ENCODE peak calls at places on chromosomes 7 and 10, in six cellular contexts. One of them, this sample, is unnamed.

GRCh38 chr10:132516771-132517725 is 20.5 kb upstream of the INPP5A start:
- DNase-seq in progenitor cell of endocrine pancreas: peak
- DNase-seq in NB4: peak
- DNase-seq in NCI-H1105 treated with DMSO at 0.1 percent for 48 hours: no peak
- DNase-seq in fibroblast of pulmonary artery: peak
- DNase-seq in dorsolateral prefrontal cortex: peak
- DNase-seq in this sample: no peak

GRCh38 chr10:99815611-99816010 is 33.2 kb downstream of the ABCC2 start:
- DNase-seq in progenitor cell of endocrine pancreas: no peak
- DNase-seq in NB4: no peak
- DNase-seq in NCI-H1105 treated with DMSO at 0.1 percent for 48 hours: no peak
- DNase-seq in fibroblast of pulmonary artery: peak
- DNase-seq in dorsolateral prefrontal cortex: no peak
- DNase-seq in this sample: no peak

GRCh38 chr7:134234216-134234615 is 82.5 kb downstream of the SLC35B4 start:
- DNase-seq in progenitor cell of endocrine pancreas: no peak
- DNase-seq in NB4: no peak
- DNase-seq in NCI-H1105 treated with DMSO at 0.1 percent for 48 hours: no peak
- DNase-seq in fibroblast of pulmonary artery: no peak
- DNase-seq in dorsolateral prefrontal cortex: no peak
- DNase-seq in this sample: no peak

GRCh38 chr10:31697271-31698168 is 231.1 kb downstream of the ARHGAP12 start:
- DNase-seq in progenitor cell of endocrine pancreas: no peak
- DNase-seq in NB4: no peak
- DNase-seq in NCI-H1105 treated with DMSO at 0.1 percent for 48 hours: no peak
- DNase-seq in fibroblast of pulmonary artery: peak
- DNase-seq in dorsolateral prefrontal cortex: peak
- DNase-seq in this sample: no peak

GRCh38 chr10:44393051-44393630 is 8.2 kb upstream of the CXCL12 start:
- DNase-seq in progenitor cell of endocrine pancreas: no peak
- DNase-seq in NB4: no peak
- DNase-seq in NCI-H1105 treated with DMSO at 0.1 percent for 48 hours: no peak
- DNase-seq in fibroblast of pulmonary artery: no peak
- DNase-seq in dorsolateral prefrontal cortex: no peak
- DNase-seq in this sample: no peak

GRCh38 chr10:14750900-14751575 is 23.7 kb downstream of the FAM107B start:
- DNase-seq in progenitor cell of endocrine pancreas: no peak
- DNase-seq in NB4: peak
- DNase-seq in NCI-H1105 treated with DMSO at 0.1 percent for 48 hours: no peak
- DNase-seq in fibroblast of pulmonary artery: no peak
- DNase-seq in dorsolateral prefrontal cortex: peak
- DNase-seq in this sample: no peak

GRCh38 chr10:87915989-87916388 is 52.6 kb downstream of the PTEN start:
- DNase-seq in progenitor cell of endocrine pancreas: no peak
- DNase-seq in NB4: peak
- DNase-seq in NCI-H1105 treated with DMSO at 0.1 percent for 48 hours: no peak
- DNase-seq in fibroblast of pulmonary artery: peak
- DNase-seq in dorsolateral prefrontal cortex: no peak
- DNase-seq in this sample: no peak

GRCh38 chr7:55556492-55556891 is 15.8 kb downstream of the VOPP1 start:
- DNase-seq in progenitor cell of endocrine pancreas: no peak
- DNase-seq in NB4: no peak
- DNase-seq in NCI-H1105 treated with DMSO at 0.1 percent for 48 hours: no peak
- DNase-seq in fibroblast of pulmonary artery: no peak
- DNase-seq in dorsolateral prefrontal cortex: no peak
- DNase-seq in this sample: no peak

GRCh38 chr7:1567082-1567771 is 2.6 kb downstream of the PSMG3 start:
- DNase-seq in progenitor cell of endocrine pancreas: no peak
- DNase-seq in NB4: peak
- DNase-seq in NCI-H1105 treated with DMSO at 0.1 percent for 48 hours: no peak
- DNase-seq in fibroblast of pulmonary artery: no peak
- DNase-seq in dorsolateral prefrontal cortex: no peak
- DNase-seq in this sample: no peak

GRCh38 chr10:32139223-32140073 is 83.2 kb upstream of the KIF5B start:
- DNase-seq in progenitor cell of endocrine pancreas: no peak
- DNase-seq in NB4: peak
- DNase-seq in NCI-H1105 treated with DMSO at 0.1 percent for 48 hours: no peak
- DNase-seq in fibroblast of pulmonary artery: peak
- DNase-seq in dorsolateral prefrontal cortex: no peak
- DNase-seq in this sample: peak

GRCh38 chr7:2761131-2761624 is 73.2 kb downstream of the AMZ1 start:
- DNase-seq in progenitor cell of endocrine pancreas: no peak
- DNase-seq in NB4: no peak
- DNase-seq in NCI-H1105 treated with DMSO at 0.1 percent for 48 hours: no peak
- DNase-seq in fibroblast of pulmonary artery: no peak
- DNase-seq in dorsolateral prefrontal cortex: no peak
- DNase-seq in this sample: no peak

GRCh38 chr7:2087744-2088143 is 145.0 kb downstream of the MAD1L1 start:
- DNase-seq in progenitor cell of endocrine pancreas: no peak
- DNase-seq in NB4: peak
- DNase-seq in NCI-H1105 treated with DMSO at 0.1 percent for 48 hours: no peak
- DNase-seq in fibroblast of pulmonary artery: no peak
- DNase-seq in dorsolateral prefrontal cortex: no peak
- DNase-seq in this sample: no peak

GRCh38 chr7:29987821-29988317 is 1.7 kb downstream of the SCRN1 start:
- DNase-seq in progenitor cell of endocrine pancreas: no peak
- DNase-seq in NB4: no peak
- DNase-seq in NCI-H1105 treated with DMSO at 0.1 percent for 48 hours: peak
- DNase-seq in fibroblast of pulmonary artery: peak
- DNase-seq in dorsolateral prefrontal cortex: no peak
- DNase-seq in this sample: no peak

GRCh38 chr10:113993489-113993932 is 50.2 kb upstream of the ADRB1 start:
- DNase-seq in progenitor cell of endocrine pancreas: no peak
- DNase-seq in NB4: no peak
- DNase-seq in NCI-H1105 treated with DMSO at 0.1 percent for 48 hours: no peak
- DNase-seq in fibroblast of pulmonary artery: no peak
- DNase-seq in dorsolateral prefrontal cortex: no peak
- DNase-seq in this sample: peak

GRCh38 chr7:101843293-101844271 is 26.2 kb downstream of the CUX1 start:
- DNase-seq in progenitor cell of endocrine pancreas: no peak
- DNase-seq in NB4: no peak
- DNase-seq in NCI-H1105 treated with DMSO at 0.1 percent for 48 hours: no peak
- DNase-seq in fibroblast of pulmonary artery: no peak
- DNase-seq in dorsolateral prefrontal cortex: no peak
- DNase-seq in this sample: no peak

GRCh38 chr10:69217119-69217754 is 2.9 kb upstream of the HKDC1 start:
- DNase-seq in progenitor cell of endocrine pancreas: no peak
- DNase-seq in NB4: no peak
- DNase-seq in NCI-H1105 treated with DMSO at 0.1 percent for 48 hours: no peak
- DNase-seq in fibroblast of pulmonary artery: peak
- DNase-seq in dorsolateral prefrontal cortex: no peak
- DNase-seq in this sample: no peak

GRCh38 chr10:31101123-31101522 is 69.5 kb upstream of the ZNF438 start:
- DNase-seq in progenitor cell of endocrine pancreas: no peak
- DNase-seq in NB4: peak
- DNase-seq in NCI-H1105 treated with DMSO at 0.1 percent for 48 hours: no peak
- DNase-seq in fibroblast of pulmonary artery: peak
- DNase-seq in dorsolateral prefrontal cortex: no peak
- DNase-seq in this sample: peak

GRCh38 chr10:85280014-85280413 is 951.6 kb downstream of the CCSER2 start:
- DNase-seq in progenitor cell of endocrine pancreas: no peak
- DNase-seq in NB4: no peak
- DNase-seq in NCI-H1105 treated with DMSO at 0.1 percent for 48 hours: peak
- DNase-seq in fibroblast of pulmonary artery: no peak
- DNase-seq in dorsolateral prefrontal cortex: no peak
- DNase-seq in this sample: no peak

GRCh38 chr7:139663608-139664177 is 114.1 kb downstream of the HIPK2 start:
- DNase-seq in progenitor cell of endocrine pancreas: no peak
- DNase-seq in NB4: no peak
- DNase-seq in NCI-H1105 treated with DMSO at 0.1 percent for 48 hours: no peak
- DNase-seq in fibroblast of pulmonary artery: no peak
- DNase-seq in dorsolateral prefrontal cortex: no peak
- DNase-seq in this sample: no peak

GRCh38 chr7:100602889-100603696 is 930 bp downstream of the PCOLCE start:
- DNase-seq in progenitor cell of endocrine pancreas: no peak
- DNase-seq in NB4: no peak
- DNase-seq in NCI-H1105 treated with DMSO at 0.1 percent for 48 hours: no peak
- DNase-seq in fibroblast of pulmonary artery: peak
- DNase-seq in dorsolateral prefrontal cortex: no peak
- DNase-seq in this sample: no peak

GRCh38 chr10:47035447-47036337 is 124.5 kb downstream of the PTPN20 start:
- DNase-seq in progenitor cell of endocrine pancreas: no peak
- DNase-seq in NB4: no peak
- DNase-seq in NCI-H1105 treated with DMSO at 0.1 percent for 48 hours: no peak
- DNase-seq in fibroblast of pulmonary artery: no peak
- DNase-seq in dorsolateral prefrontal cortex: no peak
- DNase-seq in this sample: no peak

GRCh38 chr10:70441877-70442205 is 360 bp upstream of the NODAL start:
- DNase-seq in progenitor cell of endocrine pancreas: no peak
- DNase-seq in NB4: no peak
- DNase-seq in NCI-H1105 treated with DMSO at 0.1 percent for 48 hours: no peak
- DNase-seq in fibroblast of pulmonary artery: no peak
- DNase-seq in dorsolateral prefrontal cortex: no peak
- DNase-seq in this sample: no peak